ENCODE peak calls at places on chromosomes 12 and 14, in eight cellular contexts. X is testis, Z is right atrium auricular region, N is lower lobe of right lung, I is pancreas, P is HCT116, J is cardiac muscle cell, G is keratinocyte. H is an unnamed sample.

GRCh38 chr12:1939745-1940607 is 21.5 kb upstream of the CACNA2D4 start:
- DNase-seq in J (peak; percentile 87), N (peak; percentile 89), I (peak; percentile 77), G (peak; percentile 25), Z (peak; percentile 91), X (peak; percentile 93), P (peak; percentile 52), H (peak; percentile 92)

GRCh38 chr12:12467701-12468218 is 94.9 kb downstream of the DUSP16 start:
- DNase-seq in N (peak; percentile 75), J (no peak), Z (no peak), X (no peak), I (no peak), G (no peak), P (no peak), H (no peak)

GRCh38 chr14:33840797-33841196 is 110.1 kb downstream of the EGLN3 start:
- DNase-seq in I (no peak), G (no peak), N (no peak), J (no peak), Z (no peak), P (no peak), X (no peak), H (no peak)

GRCh38 chr12:101181776-101182175 is 28.3 kb downstream of the SLC5A8 start:
- DNase-seq in J (no peak), I (no peak), Z (no peak), P (no peak), X (no peak), G (no peak), N (no peak), H (no peak)

GRCh38 chr14:92607702-92608429 is 94.3 kb downstream of the RIN3 start:
- DNase-seq in Z (no peak), N (no peak), G (no peak), P (no peak), I (no peak), J (peak; percentile 88), X (no peak), H (no peak)

GRCh38 chr12:6279631-6280030 is 30.9 kb upstream of the PLEKHG6 start:
- DNase-seq in G (no peak), N (peak; percentile 50), Z (no peak), J (no peak), X (no peak), P (no peak), I (no peak), H (no peak)

GRCh38 chr12:110809149-110809548 is 37.6 kb upstream of the CCDC63 start:
- DNase-seq in N (no peak), J (no peak), I (no peak), P (no peak), Z (no peak), G (no peak), X (no peak), H (no peak)

GRCh38 chr12:62128186-62128965 is 131.8 kb upstream of the USP15 start:
- DNase-seq in J (peak; percentile 17), Z (no peak), X (no peak), I (no peak), P (no peak), G (no peak), N (no peak), H (no peak)

GRCh38 chr14:50101417-50101816 is 15.0 kb downstream of the VCPKMT start:
- DNase-seq in X (no peak), G (no peak), N (no peak), Z (no peak), I (no peak), J (no peak), P (no peak), H (no peak)

GRCh38 chr14:30296956-30297405 is 262.0 kb upstream of the G2E3 start:
- DNase-seq in N (no peak), J (no peak), Z (no peak), P (no peak), G (no peak), I (no peak), X (peak; percentile 51), H (no peak)

GRCh38 chr12:115043079-115043478 is 359.1 kb upstream of the TBX3 start:
- DNase-seq in I (no peak), Z (no peak), N (no peak), G (no peak), J (no peak), P (no peak), X (no peak), H (no peak)

GRCh38 chr12:71710276-71711125 is 24.6 kb downstream of the TMEM19 start:
- DNase-seq in Z (no peak), G (peak; percentile 75), I (no peak), J (peak; percentile 64), N (no peak), P (peak; percentile 92), X (no peak), H (no peak)

GRCh38 chr12:8145754-8146415 is 10.9 kb upstream of the ZNF705A start:
- DNase-seq in I (peak; percentile 13), G (no peak), P (no peak), X (peak; percentile 56), N (peak; percentile 55), J (peak; percentile 96), Z (no peak), H (peak; percentile 46)

GRCh38 chr14:85531594-85532391 is 1.8 kb downstream of the FLRT2 start:
- DNase-seq in P (no peak), J (peak; percentile 90), G (no peak), X (peak; percentile 81), Z (peak; percentile 87), N (peak; percentile 51), I (peak; percentile 55), H (peak; percentile 52)

GRCh38 chr12:114888458-114888857 is 204.5 kb upstream of the TBX3 start:
- DNase-seq in G (no peak), J (peak; percentile 33), P (no peak), X (no peak), I (no peak), N (no peak), Z (no peak), H (no peak)

GRCh38 chr12:132278421-132279183 is 50.8 kb downstream of the GALNT9 start:
- DNase-seq in J (no peak), Z (no peak), I (no peak), P (no peak), N (peak; percentile 30), G (no peak), X (no peak), H (no peak)
- H3K27me3 ChIP-seq in J (no peaks in the 10 kb centered on the region), Z (no peaks in the 10 kb centered on the region), I (no peaks in the 10 kb centered on the region), P (no peaks in the 10 kb centered on the region), N (peaks cover 80% of the 10 kb centered on the region), G (peaks cover 44% of the 10 kb centered on the region), X (no peaks in the 10 kb centered on the region), H (peaks cover 96% of the 10 kb centered on the region)

DNA sequence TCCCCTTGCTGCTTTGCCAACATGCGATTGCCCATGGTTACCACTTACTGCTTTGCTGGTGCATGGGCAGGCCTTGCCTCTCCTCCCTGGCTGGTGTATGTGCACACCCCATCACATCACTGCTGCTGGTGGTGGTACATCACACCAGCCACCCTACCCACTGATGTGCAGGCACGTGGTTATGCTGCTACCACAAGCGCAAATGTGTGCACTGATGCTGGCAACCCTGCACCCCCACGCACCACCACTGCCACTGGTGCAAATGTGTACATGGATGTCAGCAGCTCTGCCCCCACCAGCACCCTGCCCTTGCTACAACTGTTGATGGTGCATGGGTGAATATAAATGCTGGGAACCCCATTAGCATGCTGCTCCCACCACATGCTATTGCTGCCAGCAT is 261.7 kb downstream of the AEBP2 start:
- DNase-seq in Z (no peak), P (no peak), G (no peak), J (no peak), I (no peak), N (no peak), X (no peak), H (no peak)
- TF ChIP-seq CTCF in Z (no peak), P (no peak), G (no peak), J (no peak), I (no peak), N (no peak), X (no peak), H (no peak)

GRCh38 chr12:104896146-104896545 is 61.9 kb downstream of the SLC41A2 start:
- DNase-seq in Z (no peak), I (no peak), N (no peak), J (no peak), P (no peak), X (no peak), G (no peak), H (no peak)

GRCh38 chr12:104906695-104907094 is 51.4 kb downstream of the SLC41A2 start:
- DNase-seq in P (no peak), I (no peak), Z (no peak), G (no peak), J (no peak), N (no peak), X (no peak), H (no peak)

GRCh38 chr12:104903648-104904423 is 54.3 kb downstream of the SLC41A2 start:
- DNase-seq in N (no peak), P (no peak), I (no peak), X (no peak), J (peak; percentile 84), Z (no peak), G (no peak), H (no peak)

GRCh38 chr12:104896710-104897109 is 61.4 kb downstream of the SLC41A2 start:
- DNase-seq in G (no peak), I (peak; percentile 35), P (no peak), N (no peak), X (no peak), Z (no peak), J (no peak), H (no peak)

DNA sequence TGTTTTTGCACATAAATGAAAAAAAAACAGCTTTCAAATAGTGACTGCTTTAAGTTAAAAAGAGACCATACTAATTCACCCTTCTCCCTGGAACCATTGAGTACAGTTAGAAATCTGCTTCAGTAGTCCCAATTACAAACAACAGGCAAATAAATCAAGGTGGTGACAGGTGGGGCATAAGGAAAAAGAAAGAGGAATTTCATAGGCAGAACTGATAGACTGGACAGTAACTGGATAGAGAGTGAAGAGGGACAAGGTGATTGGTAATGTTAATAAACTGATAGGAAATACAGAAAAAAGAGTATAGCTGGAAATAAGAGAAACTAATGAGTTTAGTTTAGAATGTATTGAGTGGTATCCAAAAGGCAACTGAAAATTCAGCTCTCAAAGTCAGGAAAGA is 56.0 kb downstream of the SLC41A2 start:
- DNase-seq in G (no peak), X (no peak), Z (no peak), I (no peak), P (no peak), N (no peak), J (no peak), H (no peak)
- H3K4me1 ChIP-seq in G (no peaks in the 10 kb centered on the region), X (peaks cover 15% of the 10 kb centered on the region), Z (peaks cover 6% of the 10 kb centered on the region), I (peaks cover 40% of the 10 kb centered on the region), P (no peaks in the 10 kb centered on the region), N (no peaks in the 10 kb centered on the region), J (no peaks in the 10 kb centered on the region), H (no peaks in the 10 kb centered on the region)

GRCh38 chr12:4030938-4031702 is 157.9 kb upstream of the PARP11 start:
- DNase-seq in Z (peak; percentile 94), N (peak; percentile 92), J (peak; percentile 98), I (peak; percentile 94), P (peak; percentile 86), G (peak; percentile 89), X (peak; percentile 86), H (peak; percentile 84)

GRCh38 chr12:4025420-4026358 is 152.5 kb upstream of the PARP11 start:
- DNase-seq in X (no peak), N (no peak), G (no peak), P (no peak), J (no peak), I (no peak), Z (no peak), H (no peak)

GRCh38 chr12:4024701-4025419 is 151.7 kb upstream of the PARP11 start:
- DNase-seq in I (peak; percentile 87), J (no peak), N (no peak), Z (no peak), G (no peak), P (no peak), X (no peak), H (no peak)

GRCh38 chr12:4026476-4026875 is 153.3 kb upstream of the PARP11 start:
- DNase-seq in N (no peak), I (no peak), G (no peak), Z (no peak), P (no peak), X (no peak), J (no peak), H (no peak)

GRCh38 chr12:4027412-4027811 is 154.2 kb upstream of the PARP11 start:
- DNase-seq in I (no peak), J (no peak), G (no peak), N (peak; percentile 53), P (no peak), Z (no peak), X (no peak), H (no peak)
- H3K27me3 ChIP-seq in I (no peaks in the 10 kb centered on the region), J (peaks cover 55% of the 10 kb centered on the region), G (no peaks in the 10 kb centered on the region), N (no peaks in the 10 kb centered on the region), P (peaks cover 14% of the 10 kb centered on the region), Z (no peaks in the 10 kb centered on the region), X (no peaks in the 10 kb centered on the region), H (no peaks in the 10 kb centered on the region)